ENCODE peak calls at places on chromosomes 1 and 21, in ten cellular contexts. A, P, U, K, C, M, Z, R, Y and F are unnamed samples.

GRCh38 chr1:186212574-186213224 is 162.4 kb downstream of the TPR start:
- DNase-seq in A (peak), M (peak), U (no peak), Z (no peak), R (peak), C (no peak), P (peak), Y (peak), K (no peak), F (peak)

GRCh38 chr1:244917271-244917670 is 52.9 kb upstream of the HNRNPU start:
- DNase-seq in P (no peak), C (no peak), A (no peak), M (no peak), Y (no peak), Z (no peak), U (no peak), K (no peak), R (no peak), F (no peak)

GRCh38 chr1:36609241-36610027 is 126.7 kb upstream of the CSF3R start:
- DNase-seq in A (peak), K (no peak), M (peak), Z (no peak), Y (peak), C (no peak), U (peak), R (peak), P (peak), F (peak)

GRCh38 chr1:161989108-161989507 is 34.6 kb downstream of the OLFML2B start:
- DNase-seq in P (no peak), A (no peak), Y (no peak), R (no peak), K (no peak), M (no peak), Z (no peak), U (no peak), C (no peak), F (peak)

GRCh38 chr1:235468970-235469369 is 35.3 kb downstream of the B3GALNT2 start:
- DNase-seq in A (peak), Y (no peak), C (no peak), U (no peak), Z (no peak), K (no peak), P (peak), M (no peak), R (peak), F (peak)

GRCh38 chr1:109918077-109918606 is 7.5 kb downstream of the CSF1 start:
- DNase-seq in U (no peak), A (peak), K (no peak), C (no peak), P (no peak), M (no peak), R (no peak), Z (no peak), Y (peak), F (no peak)

GRCh38 chr1:228459091-228459993 is 27.8 kb upstream of the RNF187 start:
- DNase-seq in C (peak), A (peak), Z (peak), K (peak), Y (peak), P (peak), R (peak), U (peak), M (peak), F (peak)

GRCh38 chr1:36586146-36586545 is 103.4 kb upstream of the CSF3R start:
- DNase-seq in K (no peak), Z (no peak), A (no peak), Y (no peak), R (no peak), M (no peak), U (no peak), P (no peak), C (no peak), F (no peak)

GRCh38 chr1:204127597-204128242 is 24.1 kb downstream of the ETNK2 start:
- DNase-seq in M (no peak), U (peak), R (peak), C (no peak), A (peak), Y (peak), K (no peak), Z (peak), P (peak), F (peak)

GRCh38 chr1:206960676-206961386 is 9.4 kb downstream of the FCAMR start:
- DNase-seq in K (no peak), Z (no peak), M (no peak), Y (no peak), R (no peak), C (no peak), A (no peak), P (no peak), U (no peak), F (no peak)

GRCh38 chr1:243452092-243452491 is 196.3 kb downstream of the SDCCAG8 start:
- DNase-seq in P (no peak), R (no peak), M (no peak), U (no peak), K (no peak), A (no peak), C (no peak), Y (no peak), Z (no peak), F (no peak)

GRCh38 chr1:153919879-153920852 is 2.6 kb downstream of the GATAD2B start:
- DNase-seq in C (peak), Y (peak), Z (no peak), M (no peak), A (peak), K (no peak), R (peak), P (peak), U (no peak), F (peak)

GRCh38 chr1:87644033-87644432 is 315.4 kb downstream of the LMO4 start:
- DNase-seq in A (no peak), R (peak), U (no peak), Z (no peak), K (no peak), P (peak), M (no peak), Y (no peak), C (no peak), F (peak)

GRCh38 chr1:63063367-63063766 is 259.0 kb upstream of the FOXD3 start:
- DNase-seq in Y (peak), C (no peak), M (no peak), R (no peak), Z (no peak), P (no peak), A (no peak), U (peak), K (no peak), F (no peak)

GRCh38 chr1:239977414-239977813 is 114.3 kb upstream of the FMN2 start:
- DNase-seq in A (no peak), C (no peak), Y (no peak), M (no peak), K (no peak), Z (no peak), U (no peak), P (no peak), R (no peak), F (no peak)

GRCh38 chr1:209387271-209387968 is 196.1 kb upstream of the CAMK1G start:
- DNase-seq in P (no peak), K (no peak), U (no peak), Y (no peak), C (no peak), M (no peak), Z (no peak), A (no peak), R (no peak), F (no peak)

GRCh38 chr1:2052756-2053155 is 2.5 kb downstream of the PRKCZ start:
- DNase-seq in A (no peak), P (no peak), Z (peak), U (no peak), Y (no peak), C (no peak), R (no peak), K (no peak), M (no peak), F (no peak)

GRCh38 chr1:92943515-92943873 is 17.8 kb downstream of the DIPK1A start:
- DNase-seq in U (no peak), Z (no peak), P (no peak), M (no peak), K (no peak), Y (no peak), C (no peak), R (no peak), A (no peak), F (no peak)

GRCh38 chr1:193121616-193122593 is at the start of gene CDC73:
- DNase-seq in Z (peak), R (peak), P (peak), Y (peak), M (peak), U (peak), C (peak), K (peak), A (peak), F (peak)

GRCh38 chr1:119316870-119317416 is 51.6 kb upstream of the HAO2 start:
- DNase-seq in K (no peak), Y (no peak), C (no peak), M (no peak), P (no peak), A (no peak), U (peak), R (no peak), Z (no peak), F (no peak)
- TF ChIP-seq CTCF in K (no peak), Y (no peak), C (no peak), M (no peak), P (no peak), A (peak), U (peak), R (peak), Z (no peak), F (no peak)

GRCh38 chr1:205284420-205285144 is 37.0 kb downstream of the NUAK2 start:
- DNase-seq in A (peak), U (peak), K (peak), Z (peak), R (peak), Y (peak), M (peak), P (peak), C (peak), F (peak)
- TF ChIP-seq CTCF in A (peak), U (no peak), K (no peak), Z (no peak), R (no peak), Y (no peak), M (no peak), P (peak), C (no peak), F (peak)

DNA sequence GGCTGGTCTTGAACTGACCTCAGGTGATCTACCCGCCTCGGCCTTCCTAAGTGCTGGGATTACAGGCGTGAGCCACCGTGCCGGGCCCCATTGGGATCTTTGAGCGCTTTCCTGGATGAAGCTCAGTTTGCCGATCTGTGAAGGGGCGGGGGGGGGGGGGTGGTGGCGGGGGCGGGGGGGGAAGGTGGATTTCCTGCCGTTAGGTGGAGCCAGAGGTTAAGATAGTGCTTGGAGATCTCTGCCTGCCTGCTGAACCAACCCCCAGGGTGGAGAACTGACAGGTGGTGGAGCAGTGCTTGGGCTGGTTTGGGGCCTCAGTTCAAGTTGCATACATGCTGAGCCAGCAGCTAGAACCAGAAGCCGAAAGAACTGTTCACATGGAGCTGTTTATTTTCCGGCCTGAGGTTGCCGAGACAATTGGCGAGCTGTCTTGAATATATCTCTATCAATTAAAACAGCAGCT is 1.7 kb downstream of the TMCC2 start:
- DNase-seq in C (peak), Z (peak), P (peak), A (peak), Y (peak), U (peak), K (peak), M (peak), R (peak), F (peak)
- TF ChIP-seq CTCF in C (no peak), Z (peak), P (peak), A (peak), Y (peak), U (peak), K (no peak), M (peak), R (peak), F (peak)

GRCh38 chr1:48869116-48869893 is 92.6 kb upstream of the BEND5 start:
- DNase-seq in Z (peak), Y (no peak), A (no peak), U (no peak), K (no peak), C (no peak), R (no peak), M (no peak), P (peak), F (no peak)
- TF ChIP-seq CTCF in Z (no peak), Y (no peak), A (no peak), U (peak), K (no peak), C (no peak), R (no peak), M (peak), P (no peak), F (no peak)

GRCh38 chr1:152394151-152394550 is 19.9 kb downstream of the CRNN start:
- DNase-seq in C (no peak), A (no peak), R (no peak), P (no peak), Y (no peak), K (no peak), M (no peak), Z (no peak), U (no peak), F (no peak)

GRCh38 chr1:152388889-152389288 is 25.2 kb downstream of the CRNN start:
- DNase-seq in Z (no peak), C (no peak), U (no peak), K (no peak), P (no peak), A (no peak), Y (no peak), R (no peak), M (no peak), F (no peak)

GRCh38 chr1:152397474-152397873 is 16.6 kb downstream of the CRNN start:
- DNase-seq in K (no peak), R (no peak), Z (no peak), Y (no peak), P (no peak), A (no peak), C (no peak), M (no peak), U (no peak), F (no peak)

GRCh38 chr1:152386940-152387339 is 27.1 kb downstream of the CRNN start:
- DNase-seq in M (no peak), R (no peak), K (no peak), P (peak), Y (no peak), C (no peak), Z (no peak), U (no peak), A (no peak), F (no peak)

DNA sequence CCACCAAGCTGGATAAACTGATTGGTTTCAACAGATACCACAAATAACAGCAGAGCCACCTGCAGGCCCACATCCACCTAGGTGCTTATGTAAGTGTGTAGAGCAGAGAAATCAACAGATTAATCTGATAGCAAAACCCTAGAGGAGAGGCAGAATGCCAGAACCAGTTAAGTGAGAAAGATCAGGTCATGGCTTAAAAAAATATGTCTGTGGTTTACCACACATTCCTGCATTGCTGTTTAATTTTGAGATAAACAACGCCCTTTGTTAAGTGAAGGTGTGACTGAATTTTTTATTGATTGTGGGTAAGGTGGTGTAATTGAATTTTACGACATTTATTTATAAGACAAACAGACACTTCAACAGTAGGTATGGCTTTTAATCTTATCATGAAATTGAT is 21.2 kb downstream of the CRNN start:
- DNase-seq in C (no peak), Y (no peak), U (no peak), A (no peak), M (no peak), Z (no peak), K (no peak), P (no peak), R (no peak), F (no peak)
- TF ChIP-seq CTCF in C (no peak), Y (no peak), U (no peak), A (no peak), M (no peak), Z (no peak), K (no peak), P (no peak), R (no peak), F (no peak)

GRCh38 chr21:26710155-26710554 is 135.1 kb downstream of the ADAMTS1 start:
- DNase-seq in M (no peak), U (no peak), C (no peak), P (no peak), Z (no peak), K (no peak), A (no peak), Y (no peak), R (no peak), F (no peak)

GRCh38 chr21:26719750-26720149 is 125.5 kb downstream of the ADAMTS1 start:
- DNase-seq in U (no peak), Y (no peak), M (no peak), K (no peak), C (no peak), Z (no peak), R (peak), P (no peak), A (no peak), F (no peak)

GRCh38 chr21:26717146-26717739 is 128.0 kb downstream of the ADAMTS1 start:
- DNase-seq in Z (no peak), U (no peak), K (no peak), R (peak), Y (peak), M (no peak), P (peak), C (no peak), A (peak), F (peak)

GRCh38 chr21:26715116-26715515 is 130.1 kb downstream of the ADAMTS1 start:
- DNase-seq in M (no peak), Z (no peak), Y (no peak), P (no peak), U (no peak), K (no peak), R (no peak), C (no peak), A (no peak), F (no peak)

GRCh38 chr21:26715878-26716506 is 129.2 kb downstream of the ADAMTS1 start:
- DNase-seq in U (peak), K (no peak), Y (peak), M (no peak), A (peak), Z (peak), C (peak), P (peak), R (peak), F (peak)
- TF ChIP-seq CTCF in U (peak), K (no peak), Y (peak), M (peak), A (peak), Z (peak), C (peak), P (peak), R (peak), F (peak)

DNA sequence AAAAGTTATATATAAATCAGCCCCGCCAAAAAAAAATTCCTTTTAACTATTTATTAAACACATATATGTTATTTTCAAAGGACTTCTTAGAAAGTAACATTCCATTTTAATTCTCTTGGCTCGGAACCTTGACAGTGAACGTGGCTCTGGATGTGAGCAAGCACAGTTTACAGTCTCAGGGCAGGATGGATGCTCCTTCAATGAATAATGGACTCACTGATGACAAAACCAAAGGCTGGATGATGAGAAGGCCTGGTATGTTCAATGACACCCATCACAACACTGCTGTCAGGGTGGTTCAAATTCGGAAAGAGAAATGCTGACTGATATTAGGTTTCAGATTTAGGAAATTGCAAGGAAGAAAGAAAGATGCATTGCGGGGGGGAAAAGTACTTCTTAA is 148.8 kb downstream of the SIPA1L2 start:
- DNase-seq in Z (no peak), A (no peak), C (no peak), R (no peak), K (no peak), U (no peak), Y (no peak), P (no peak), M (no peak), F (no peak)
- TF ChIP-seq CTCF in Z (no peak), A (no peak), C (no peak), R (no peak), K (no peak), U (no peak), Y (no peak), P (no peak), M (no peak), F (no peak)

GRCh38 chr1:67700692-67701410 is 15.8 kb downstream of the GADD45A start:
- DNase-seq in A (peak), U (no peak), R (peak), K (no peak), M (no peak), C (no peak), P (peak), Z (peak), Y (no peak), F (peak)
- TF ChIP-seq CTCF in A (no peak), U (peak), R (peak), K (no peak), M (peak), C (no peak), P (peak), Z (peak), Y (no peak), F (peak)

DNA sequence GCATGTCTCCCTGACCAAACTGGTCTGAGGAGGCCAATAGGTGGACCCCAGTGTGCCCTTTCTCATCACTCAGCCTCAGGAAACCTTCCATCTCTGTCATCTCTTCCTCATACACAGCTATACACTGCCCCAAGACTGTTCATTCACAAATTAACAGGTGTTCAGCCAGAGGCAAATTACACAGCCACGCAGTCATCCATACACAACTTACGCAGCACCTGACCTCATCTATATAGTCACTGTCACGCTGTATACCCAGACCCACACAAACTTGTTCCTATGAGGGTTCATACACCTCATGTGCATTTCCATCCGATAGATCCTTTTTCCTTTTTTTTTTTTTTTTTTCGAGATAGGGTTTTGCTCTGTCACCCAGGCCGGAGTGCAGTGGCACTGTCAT is 12.4 kb downstream of the DLGAP3 start:
- DNase-seq in C (no peak), K (no peak), U (no peak), R (no peak), Y (no peak), M (no peak), P (no peak), A (no peak), Z (no peak), F (no peak)
- TF ChIP-seq CTCF in C (no peak), K (no peak), U (no peak), R (no peak), Y (no peak), M (no peak), P (no peak), A (no peak), Z (no peak), F (no peak)

DNA sequence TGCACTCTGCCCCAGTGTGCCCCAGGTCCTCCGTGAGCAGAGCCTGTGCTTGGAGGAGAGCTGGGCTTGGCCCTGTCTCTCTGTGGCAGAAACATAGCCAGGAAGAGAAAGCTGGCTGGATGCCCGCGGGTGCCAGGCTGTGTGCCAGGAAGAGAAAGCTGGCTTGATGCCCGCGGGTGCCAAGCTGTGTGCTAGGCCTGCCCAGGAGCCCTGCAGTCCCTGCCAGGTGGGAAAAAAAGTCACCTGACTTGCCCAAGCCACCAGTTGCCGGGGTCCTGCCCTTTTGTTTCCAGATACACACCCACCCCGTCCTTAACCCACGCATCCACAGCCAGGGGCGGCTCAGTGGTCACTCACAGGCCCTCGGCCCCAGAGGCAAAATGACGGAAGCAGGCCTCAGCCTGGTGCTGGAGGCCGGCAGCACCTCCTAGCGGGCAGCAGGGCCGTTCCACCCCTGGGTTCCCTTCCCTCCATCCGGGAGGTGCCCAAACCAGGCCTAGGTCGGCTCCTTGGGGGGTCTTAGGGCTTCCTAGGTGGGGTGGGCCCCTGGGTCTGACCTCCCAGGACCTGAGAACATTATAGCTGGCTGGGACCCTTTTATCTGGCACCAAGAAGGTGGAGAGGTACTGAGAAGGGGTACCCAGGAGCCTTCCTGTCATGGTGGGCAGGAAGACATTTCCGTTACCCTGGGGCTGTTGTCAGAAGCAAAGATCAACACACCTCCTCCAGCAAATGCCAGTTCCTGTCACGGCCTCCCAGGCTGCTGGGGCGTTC is 9.1 kb downstream of the ITGB2 start:
- DNase-seq in R (no peak), Y (no peak), M (no peak), A (no peak), K (peak), Z (peak), P (no peak), C (peak), U (no peak), F (no peak)
- TF ChIP-seq CTCF in R (peak), Y (peak), M (peak), A (no peak), K (peak), Z (no peak), P (no peak), C (peak), U (peak), F (no peak)